ENCODE peak calls at places on chromosome 15, in five cellular contexts. M, F, B, T and D are unnamed samples.

GRCh38 chr15:52682776-52683175 is 3.6 kb upstream of the ATOSA start:
- DNase-seq in M (no peak), B (no peak), F (no peak), T (no peak), D (no peak)

GRCh38 chr15:68464451-68465090 is 32.6 kb upstream of the ITGA11 start:
- DNase-seq in T (no peak), M (peak; percentile 82), B (no peak), F (no peak), D (no peak)

GRCh38 chr15:65937476-65937875 is 68.2 kb downstream of the RAB11A start:
- DNase-seq in B (no peak), F (no peak), M (peak; percentile 40), T (no peak), D (no peak)

GRCh38 chr15:56629133-56629532 is 104.2 kb downstream of the ZNF280D start:
- DNase-seq in T (no peak), B (no peak), F (no peak), M (no peak), D (no peak)

GRCh38 chr15:85690546-85691226 is 104.0 kb downstream of the KLHL25 start:
- DNase-seq in M (no peak), F (no peak), T (no peak), B (no peak), D (no peak)

GRCh38 chr15:71753346-71753745 is 57.0 kb upstream of the NR2E3 start:
- DNase-seq in T (no peak), F (no peak), B (no peak), M (peak; percentile 79), D (no peak)

GRCh38 chr15:49421991-49422390 is 1.1 kb upstream of the FGF7 start:
- DNase-seq in F (peak; percentile 40), T (peak; percentile 68), M (peak; percentile 82), B (peak; percentile 64), D (peak; percentile 18)

GRCh38 chr15:75823860-75824613 is 19.2 kb upstream of the UBE2Q2 start:
- DNase-seq in B (no peak), F (no peak), M (no peak), T (no peak), D (no peak)

GRCh38 chr15:70518201-70519003 is 245.0 kb downstream of the UACA start:
- DNase-seq in B (no peak), F (no peak), M (no peak), T (no peak), D (peak; percentile 5)

GRCh38 chr15:63198752-63199250 is 9.4 kb downstream of the RAB8B start:
- DNase-seq in F (no peak), B (no peak), T (no peak), M (no peak), D (no peak)

GRCh38 chr15:33701304-33701696 is 267.0 kb upstream of the CHRM5 start:
- DNase-seq in F (no peak), M (no peak), T (no peak), B (no peak), D (no peak)

GRCh38 chr15:25545017-25545416 is 106.2 kb upstream of the UBE3A start:
- DNase-seq in M (peak; percentile 71), B (no peak), F (no peak), T (no peak), D (no peak)
- TF ChIP-seq CTCF in M (no peak), B (no peak), F (no peak), T (no peak), D (no peak)

GRCh38 chr15:74385442-74386132 is 18.1 kb upstream of the CYP11A1 start:
- DNase-seq in M (no peak), T (no peak), F (no peak), B (peak; percentile 32), D (no peak)
- TF ChIP-seq CTCF in M (no peak), T (no peak), F (no peak), B (no peak), D (no peak)

GRCh38 chr15:45715528-45715927 is 80.7 kb downstream of the SQOR start:
- DNase-seq in M (peak; percentile 26), B (no peak), T (no peak), F (no peak), D (no peak)
- TF ChIP-seq CTCF in M (peak; percentile 44), B (no peak), T (peak; percentile 11), F (peak; percentile 44), D (no peak)

GRCh38 chr15:91939432-91939831 is 85.9 kb downstream of the SLCO3A1 start:
- DNase-seq in F (no peak), B (no peak), T (no peak), M (no peak), D (no peak)
- TF ChIP-seq CTCF in F (no peak), B (no peak), T (no peak), M (no peak), D (no peak)

GRCh38 chr15:80940331-80940730 is 49.3 kb downstream of the MESD start:
- DNase-seq in B (no peak), T (no peak), M (no peak), F (no peak), D (no peak)

GRCh38 chr15:80940851-80941250 is 48.8 kb downstream of the MESD start:
- DNase-seq in M (no peak), B (no peak), T (no peak), F (no peak), D (no peak)

GRCh38 chr15:80944818-80945217 is 44.8 kb downstream of the MESD start:
- DNase-seq in B (no peak), T (no peak), M (no peak), F (no peak), D (no peak)

GRCh38 chr15:80942266-80942665 is 47.4 kb downstream of the MESD start:
- DNase-seq in T (no peak), M (no peak), B (no peak), F (no peak), D (no peak)

GRCh38 chr15:80942746-80943565 is 46.7 kb downstream of the MESD start:
- DNase-seq in M (peak; percentile 58), T (peak; percentile 69), F (no peak), B (no peak), D (no peak)
- TF ChIP-seq CTCF in M (peak; percentile 14), T (no peak), F (no peak), B (no peak), D (no peak)

DNA sequence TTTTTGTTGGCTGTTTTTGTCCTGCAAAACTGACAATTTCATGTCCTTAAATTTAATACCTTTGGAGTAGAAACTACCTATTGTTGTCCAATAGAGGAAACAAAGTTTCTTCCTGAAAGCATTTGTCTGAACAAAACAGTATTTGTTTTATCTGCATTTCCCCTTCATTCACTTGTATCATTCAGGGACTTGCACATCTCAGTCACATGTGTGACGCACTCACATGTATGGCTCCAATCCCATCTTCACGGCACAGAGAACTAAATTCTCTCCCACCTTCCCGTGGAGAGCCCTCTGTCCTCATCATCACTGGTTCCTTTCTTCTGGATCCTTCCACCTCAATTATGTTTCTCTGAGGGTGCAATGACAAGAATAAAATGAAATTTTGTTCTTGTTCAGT is 49.5 kb upstream of the GOLGA8J start:
- DNase-seq in M (no peak), T (no peak), F (no peak), B (no peak), D (no peak)
- TF ChIP-seq CTCF in M (no peak), T (no peak), F (no peak), B (no peak), D (no peak)

GRCh38 chr15:26630857-26631256 is 142.0 kb downstream of the GABRB3 start:
- DNase-seq in M (no peak), T (no peak), F (no peak), B (no peak), D (no peak)
- TF ChIP-seq CTCF in M (no peak), T (no peak), F (no peak), B (no peak), D (no peak)

GRCh38 chr15:79035111-79035601 is 55.4 kb downstream of the RASGRF1 start:
- DNase-seq in B (no peak), F (no peak), M (no peak), T (no peak), D (no peak)
- TF ChIP-seq CTCF in B (no peak), F (peak; percentile 9), M (no peak), T (no peak), D (no peak)

GRCh38 chr15:58386081-58386480 is 45.7 kb upstream of the LIPC start:
- DNase-seq in B (no peak), T (no peak), F (no peak), M (no peak), D (no peak)

GRCh38 chr15:58386641-58387040 is 45.1 kb upstream of the LIPC start:
- DNase-seq in F (no peak), T (no peak), M (no peak), B (no peak), D (no peak)

GRCh38 chr15:58381696-58382095 is 50.1 kb upstream of the LIPC start:
- DNase-seq in F (no peak), M (no peak), T (no peak), B (no peak), D (no peak)

GRCh38 chr15:58384667-58385066 is 47.1 kb upstream of the LIPC start:
- DNase-seq in B (no peak), F (no peak), T (no peak), M (no peak), D (no peak)

DNA sequence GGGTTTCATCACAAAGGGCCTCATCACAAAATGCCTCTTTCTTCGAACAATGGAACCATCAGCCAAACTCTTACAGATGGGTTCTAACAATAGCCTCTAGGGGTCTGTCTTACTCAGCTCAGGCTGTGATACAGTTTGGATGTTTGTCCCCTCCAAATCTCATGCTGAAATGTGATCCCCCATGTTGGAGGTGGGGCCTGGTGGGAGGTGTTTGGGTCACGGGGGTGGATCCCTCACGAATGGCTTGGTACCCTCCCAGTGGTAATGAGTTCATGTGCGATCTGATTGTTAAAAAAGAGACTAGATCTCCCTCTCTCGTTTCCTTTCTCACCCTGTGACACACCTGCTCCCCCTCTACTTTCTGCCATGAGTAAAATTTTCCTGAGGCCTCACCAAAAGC is 47.9 kb upstream of the LIPC start:
- DNase-seq in F (no peak), T (no peak), M (no peak), B (no peak), D (no peak)
- TF ChIP-seq CTCF in F (no peak), T (no peak), M (no peak), B (no peak), D (no peak)

DNA sequence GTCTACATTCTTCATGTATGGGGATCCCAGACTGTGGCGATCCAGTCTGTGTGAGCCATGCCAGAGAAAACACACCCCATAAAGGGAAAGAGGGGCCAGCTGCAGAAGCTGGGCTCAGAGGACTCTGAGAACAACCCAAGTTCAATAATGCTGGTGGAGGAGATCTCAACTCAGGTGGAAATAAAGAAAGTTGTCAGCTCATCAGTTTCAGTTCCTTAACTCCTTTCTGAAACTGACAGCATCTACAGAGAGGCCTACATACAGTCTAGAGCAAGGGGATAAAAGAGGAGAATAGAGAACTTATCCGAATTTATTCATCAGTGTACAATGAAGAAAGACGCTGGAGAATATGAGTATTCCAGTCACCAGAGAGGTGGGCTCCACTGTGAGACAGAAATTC is 77.0 kb downstream of the NTRK3 start:
- DNase-seq in M (no peak), T (no peak), F (no peak), B (no peak), D (no peak)
- TF ChIP-seq CTCF in M (no peak), T (no peak), F (no peak), B (no peak), D (no peak)